ENCODE peak calls at places on chromosomes 5 and 9, in four cellular contexts. K, B, V and U are unnamed samples.

GRCh38 chr9:38117646-38118045 is 48.6 kb upstream of the SHB start:
- DNase-seq in K (no peak), B (peak; percentile 21), V (no peak), U (no peak)

GRCh38 chr9:76873056-76873792 is 32.7 kb downstream of the PRUNE2 start:
- DNase-seq in K (peak; percentile 46), V (peak; percentile 6), B (no peak), U (peak; percentile 56)

GRCh38 chr5:95901676-95902646 is 59.7 kb downstream of the ELL2 start:
- DNase-seq in K (peak; percentile 48), V (no peak), B (no peak), U (peak; percentile 32)

GRCh38 chr9:86614871-86615849 is 260.9 kb upstream of the TUT7 start:
- DNase-seq in B (no peak), V (peak; percentile 15), K (peak; percentile 29), U (peak; percentile 88)

GRCh38 chr5:175328176-175328575 is 115.8 kb downstream of the DRD1 start:
- DNase-seq in V (no peak), B (no peak), K (no peak), U (no peak)

GRCh38 chr5:112240011-112240410 is 179.1 kb downstream of the EPB41L4A start:
- DNase-seq in B (no peak), K (no peak), V (no peak), U (peak; percentile 1)

GRCh38 chr5:160233215-160233614 is 3.9 kb downstream of the FABP6 start:
- DNase-seq in V (no peak), B (no peak), K (no peak), U (peak; percentile 26)

GRCh38 chr5:169637085-169637855 is at the start of gene DOCK2:
- DNase-seq in B (no peak), V (peak; percentile 38), K (no peak), U (no peak)

DNA sequence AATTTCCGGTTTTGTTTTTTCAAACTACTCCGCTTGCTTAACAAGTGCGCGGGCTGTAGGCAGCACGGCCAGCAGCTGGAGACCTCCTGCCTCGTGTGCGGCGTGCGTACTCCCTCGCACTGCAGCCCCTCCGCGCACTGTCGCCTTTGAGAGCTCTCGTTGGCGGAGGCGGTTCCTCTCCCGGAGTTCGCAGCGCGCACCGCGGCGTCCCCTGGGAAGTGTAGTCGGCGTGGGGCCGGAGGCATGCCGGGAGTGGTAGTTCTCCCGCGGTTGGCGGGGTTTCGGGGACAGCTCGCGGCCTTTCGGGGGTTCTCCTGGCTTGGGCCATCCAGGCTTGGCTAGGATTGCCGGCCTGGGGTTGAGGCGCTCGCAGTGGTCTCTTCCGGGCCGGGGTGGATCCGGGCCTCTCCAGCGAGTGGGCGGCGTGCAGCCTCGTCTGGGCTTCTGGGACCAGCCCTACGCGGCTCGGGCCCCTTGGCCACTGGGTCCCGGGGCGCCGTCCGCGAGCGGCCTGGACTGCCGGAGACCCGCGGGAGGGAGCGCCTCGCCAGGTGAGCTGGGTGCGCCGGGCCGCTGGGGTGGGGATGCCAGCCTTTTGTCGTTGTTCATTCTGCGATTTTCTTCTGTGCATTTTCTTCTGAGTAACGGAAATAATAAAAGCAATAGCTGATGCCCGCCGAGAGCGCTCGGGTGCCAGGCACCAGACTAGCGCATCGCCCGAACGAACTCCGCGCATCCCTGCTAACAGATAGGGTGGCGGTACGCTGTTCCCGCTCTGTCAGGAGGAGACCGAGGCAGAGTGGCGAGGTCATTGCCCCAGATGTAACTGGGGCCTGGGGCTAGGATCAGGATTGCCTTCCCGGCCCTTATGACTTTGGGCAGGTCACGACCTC is at the start of gene ZNF354C:
- DNase-seq in K (peak; percentile 77), B (peak; percentile 93), V (peak; percentile 91), U (peak; percentile 84)
- H3K4me3 ChIP-seq in K (peak within 1 kb of the TSS; percentile 78), B (peak within 1 kb of the TSS; percentile 96), V (peak within 1 kb of the TSS; percentile 77), U (peak within 1 kb of the TSS; percentile 86)

DNA sequence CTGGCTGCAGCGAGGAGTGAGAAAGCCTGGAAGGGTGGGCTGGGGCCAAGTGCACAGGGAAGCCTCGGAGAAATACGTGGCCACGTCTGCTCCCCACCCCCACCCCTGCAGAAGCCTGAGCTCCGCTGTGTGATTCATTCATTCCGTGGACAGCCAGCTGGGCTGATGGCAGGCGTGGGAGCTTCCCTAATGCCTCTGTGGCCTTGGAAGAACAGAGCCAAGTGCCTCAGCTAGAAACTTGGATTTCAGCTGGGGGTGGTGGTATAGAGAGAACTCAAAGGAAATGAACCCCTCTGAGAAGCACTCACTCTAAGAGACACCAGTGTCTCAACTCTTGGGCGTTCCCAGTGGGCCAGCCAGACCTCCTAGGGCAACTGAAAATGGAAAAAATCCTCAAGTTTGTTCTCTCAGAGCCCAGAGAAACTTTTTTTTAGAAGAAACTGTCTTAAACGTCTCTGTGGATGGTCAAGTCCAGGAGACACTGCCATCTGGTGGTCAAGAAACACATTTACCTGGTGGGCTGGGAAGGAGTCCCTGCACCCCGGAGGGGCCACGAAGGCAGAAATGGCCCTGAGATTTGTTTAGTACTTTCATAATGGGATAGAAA is 18.0 kb downstream of the ATOX1 start:
- DNase-seq in V (peak; percentile 70), B (peak; percentile 82), K (peak; percentile 91), U (peak; percentile 97)
- H3K4me3 ChIP-seq in V (peak overlapping the region; percentile 18), B (no peak overlapping the region), K (no peak overlapping the region), U (peak overlapping the region; percentile 32)

DNA sequence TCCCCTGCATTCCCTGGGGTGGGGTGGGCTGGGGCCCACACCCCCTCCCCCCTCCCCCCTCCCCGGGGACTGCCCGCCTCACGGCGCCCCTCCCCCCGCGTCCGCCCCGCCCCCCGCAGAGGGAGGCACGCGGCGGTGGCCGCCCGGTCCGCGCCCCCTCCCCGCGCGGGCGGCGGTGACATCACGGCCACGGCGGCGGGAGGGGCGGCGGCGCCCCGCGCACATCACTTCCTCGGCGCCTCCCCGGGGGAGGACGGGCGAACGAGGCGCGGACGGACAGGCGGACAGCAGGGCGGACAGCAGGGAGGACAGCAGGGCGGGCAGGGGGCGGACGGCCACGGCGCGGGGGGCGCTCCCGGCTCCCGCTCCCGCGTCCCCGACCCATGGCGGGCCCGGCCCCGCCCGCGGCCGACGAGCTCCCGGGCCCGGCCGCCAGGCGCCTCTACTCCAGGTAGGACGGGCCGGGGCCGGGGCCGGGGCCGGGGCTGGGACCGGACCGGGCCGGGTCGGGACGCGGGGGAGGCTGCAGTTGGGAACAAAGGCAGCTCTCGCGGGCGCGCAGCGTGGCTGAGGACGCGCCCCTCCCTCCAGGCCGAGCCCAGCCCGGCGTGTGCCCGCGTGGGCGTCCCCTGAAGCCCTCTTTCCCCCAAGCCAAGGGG is at the start of gene GPSM1:
- DNase-seq in B (peak; percentile 80), K (no peak), V (peak; percentile 66), U (peak; percentile 43)
- H3K4me3 ChIP-seq in B (peak within 1 kb of the TSS; percentile 69), K (peak within 1 kb of the TSS; percentile 76), V (peak within 1 kb of the TSS; percentile 73), U (peak within 1 kb of the TSS; percentile 86)

GRCh38 chr9:35689351-35689600 is 449 bp downstream of the TPM2 start:
- DNase-seq in K (no peak), V (no peak), B (no peak), U (no peak)
- H3K4me3 ChIP-seq in K (peak overlapping the region; percentile 99), V (peak overlapping the region; percentile 65), B (peak overlapping the region; percentile 66), U (peak overlapping the region; percentile 79)

GRCh38 chr5:134133213-134133994 is 18.9 kb downstream of the TCF7 start:
- DNase-seq in V (no peak), B (peak; percentile 14), K (no peak), U (no peak)

GRCh38 chr5:134133995-134134541 is 19.6 kb downstream of the TCF7 start:
- DNase-seq in K (no peak), B (no peak), V (no peak), U (no peak)

GRCh38 chr5:134131165-134131564 is 16.7 kb downstream of the TCF7 start:
- DNase-seq in B (no peak), K (no peak), V (no peak), U (no peak)

GRCh38 chr5:134131578-134132350 is 17.3 kb downstream of the TCF7 start:
- DNase-seq in B (no peak), K (no peak), V (no peak), U (no peak)

DNA sequence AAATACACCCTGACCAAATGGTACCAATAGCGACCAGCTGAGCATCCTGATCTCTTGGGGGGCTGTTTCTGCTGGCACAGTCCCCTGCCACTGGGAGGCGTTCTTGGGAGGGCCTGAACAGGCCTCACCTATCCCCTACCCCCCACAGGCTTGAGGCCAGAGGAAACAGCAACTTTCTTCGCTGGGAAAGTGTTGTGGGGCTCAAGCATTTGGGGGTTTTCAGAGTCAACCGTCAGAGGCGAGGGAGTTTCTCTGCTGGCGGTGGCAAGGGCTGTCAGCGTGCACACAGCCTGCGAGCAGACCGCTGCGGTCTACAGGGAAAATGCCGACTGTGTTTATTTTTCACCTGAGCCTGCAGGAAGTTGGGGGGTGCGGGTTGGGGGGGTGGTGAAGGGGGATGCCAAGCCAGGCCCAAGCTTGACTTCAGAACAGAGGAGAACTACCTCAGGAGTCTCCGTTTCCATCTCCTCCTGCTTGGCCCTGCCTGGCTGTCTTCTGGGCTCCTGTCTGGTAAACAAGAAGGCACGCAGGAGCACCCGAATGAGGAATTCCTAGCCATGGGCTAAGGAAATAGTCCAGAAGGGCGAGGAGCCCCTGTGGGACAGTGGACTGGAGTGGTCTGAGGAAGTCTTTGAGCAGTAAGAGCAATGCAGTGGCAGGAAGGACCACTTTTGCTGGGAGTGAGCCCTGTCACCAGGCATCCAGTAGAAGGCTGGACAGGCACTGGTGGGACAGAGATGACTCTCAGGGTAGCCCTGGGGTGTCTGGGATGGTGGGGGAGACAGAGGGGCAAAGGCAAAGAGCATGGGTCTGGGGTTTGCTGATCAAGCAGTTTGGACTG is 18.1 kb downstream of the TCF7 start:
- DNase-seq in K (no peak), B (peak; percentile 5), V (no peak), U (no peak)
- H3K4me3 ChIP-seq in K (no peak overlapping the region), B (no peak overlapping the region), V (no peak overlapping the region), U (no peak overlapping the region)

DNA sequence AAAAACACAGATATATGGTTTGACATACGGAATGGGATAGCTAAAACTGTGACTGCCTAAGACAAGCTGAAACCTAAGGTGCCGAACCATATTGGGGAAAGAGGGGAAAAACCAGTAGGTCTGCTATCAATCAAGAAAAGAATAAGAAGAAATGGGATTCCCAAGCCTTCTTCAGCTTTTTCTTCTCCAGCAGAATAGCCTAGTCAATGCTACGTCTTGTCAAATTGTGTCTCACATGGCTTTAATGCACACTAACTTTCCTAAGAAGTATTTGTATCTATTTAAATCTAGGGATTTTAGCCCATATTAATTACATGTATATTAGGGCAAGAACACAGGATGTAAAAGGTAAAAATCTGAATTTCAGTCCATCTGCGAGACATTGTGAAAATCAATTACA is 797 bp upstream of the FBXO38 start:
- DNase-seq in V (no peak), K (no peak), B (no peak), U (peak; percentile 11)
- H3K4me3 ChIP-seq in V (peak overlapping the region; percentile 89), K (peak overlapping the region; percentile 77), B (peak overlapping the region; percentile 92), U (peak overlapping the region; percentile 87)

GRCh38 chr9:127776919-127777280 is 1.6 kb downstream of the SH2D3C start:
- DNase-seq in B (no peak), V (no peak), K (no peak), U (no peak)
- H3K4me3 ChIP-seq in B (no peak overlapping the region), V (peak overlapping the region; percentile 43), K (no peak overlapping the region), U (no peak overlapping the region)

DNA sequence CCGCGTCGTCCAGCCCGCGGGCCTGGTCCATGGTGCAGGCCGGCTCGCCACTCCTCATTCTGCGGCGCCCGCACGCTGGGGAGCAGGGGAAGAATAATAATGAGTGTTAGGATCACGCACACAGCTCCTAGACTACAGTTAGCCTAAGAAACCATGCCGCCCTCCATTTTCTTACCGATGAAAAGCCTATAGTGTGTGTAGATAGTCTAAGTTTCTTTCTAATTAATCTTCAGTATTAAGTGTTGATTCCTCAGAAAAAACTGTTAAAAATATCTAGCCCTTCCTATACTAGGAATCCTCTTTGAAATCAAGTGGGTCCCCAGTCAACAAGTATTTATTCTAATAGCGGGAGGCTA is 9.3 kb downstream of the ZBED3 start:
- DNase-seq in V (no peak), K (no peak), B (no peak), U (no peak)
- H3K4me3 ChIP-seq in V (peak overlapping the region; percentile 52), K (peak overlapping the region; percentile 47), B (peak overlapping the region; percentile 50), U (no peak overlapping the region)

GRCh38 chr5:176866913-176867312 is 32.2 kb downstream of the HK3 start:
- DNase-seq in B (no peak), V (no peak), K (no peak), U (no peak)
- H3K4me3 ChIP-seq in B (no peak overlapping the region), V (no peak overlapping the region), K (no peak overlapping the region), U (no peak overlapping the region)